ENCODE peak calls at places on chromosomes 1 and 21, in four cellular contexts. One of them, this sample, is unnamed. For H3K4me1, the result is how much of the 10 kb centered on the place peaks cover.

GRCh38 chr1:116309090-116309870 is 63.8 kb upstream of the ATP1A1 start:
- DNase-seq in heart left ventricle: no peak
- DNase-seq in ovary: no peak
- DNase-seq in A549: no peak
- DNase-seq in this sample: no peak

GRCh38 chr1:43531453-43531905 is 796 bp downstream of the PTPRF start:
- DNase-seq in ovary: peak
- DNase-seq in heart left ventricle: no peak
- DNase-seq in A549: peak
- DNase-seq in this sample: no peak

GRCh38 chr21:21715286-21715969 is 717.2 kb downstream of the NCAM2 start:
- DNase-seq in heart left ventricle: no peak
- DNase-seq in ovary: no peak
- DNase-seq in A549: no peak
- DNase-seq in this sample: no peak

GRCh38 chr1:196651637-196652215 is at the start of gene CFH:
- DNase-seq in ovary: no peak
- DNase-seq in heart left ventricle: no peak
- DNase-seq in A549: peak
- DNase-seq in this sample: no peak

GRCh38 chr1:65830306-65830705 is 37.6 kb downstream of the PDE4B start:
- DNase-seq in heart left ventricle: no peak
- DNase-seq in ovary: no peak
- DNase-seq in A549: no peak
- DNase-seq in this sample: no peak

GRCh38 chr21:40616377-40616704 is 230.6 kb downstream of the DSCAM start:
- DNase-seq in heart left ventricle: no peak
- DNase-seq in A549: no peak
- DNase-seq in ovary: no peak
- DNase-seq in this sample: no peak

GRCh38 chr1:63867429-63868176 is 93.8 kb downstream of the ROR1 start:
- DNase-seq in A549: no peak
- DNase-seq in ovary: no peak
- DNase-seq in heart left ventricle: no peak
- DNase-seq in this sample: no peak

GRCh38 chr1:76759950-76760349 is 107.3 kb upstream of the ST6GALNAC5 start:
- DNase-seq in heart left ventricle: no peak
- DNase-seq in A549: no peak
- DNase-seq in ovary: no peak
- DNase-seq in this sample: no peak

GRCh38 chr1:243748706-243749283 is 101.2 kb downstream of the AKT3 start:
- DNase-seq in A549: peak
- DNase-seq in heart left ventricle: no peak
- DNase-seq in ovary: no peak
- DNase-seq in this sample: peak

GRCh38 chr21:14862794-14863720 is 201.7 kb downstream of the NRIP1 start:
- DNase-seq in heart left ventricle: no peak
- DNase-seq in ovary: no peak
- DNase-seq in A549: no peak
- DNase-seq in this sample: peak

GRCh38 chr1:182229907-182230522 is 161.6 kb downstream of the GLUL start:
- DNase-seq in A549: no peak
- DNase-seq in ovary: no peak
- DNase-seq in heart left ventricle: no peak
- DNase-seq in this sample: no peak

GRCh38 chr1:35870651-35871309 is 12.2 kb upstream of the AGO1 start:
- DNase-seq in A549: no peak
- DNase-seq in ovary: no peak
- DNase-seq in heart left ventricle: no peak
- DNase-seq in this sample: no peak

GRCh38 chr1:32068891-32069590 is 3.7 kb upstream of the TMEM39B start:
- DNase-seq in heart left ventricle: no peak
- DNase-seq in ovary: no peak
- DNase-seq in A549: no peak
- DNase-seq in this sample: no peak

GRCh38 chr1:32538887-32539583 is at the start of gene ZBTB8A:
- DNase-seq in heart left ventricle: no peak
- DNase-seq in A549: peak
- DNase-seq in ovary: peak
- DNase-seq in this sample: peak

GRCh38 chr21:45152265-45152746 is 77.9 kb downstream of the ADARB1 start:
- DNase-seq in A549: no peak
- DNase-seq in heart left ventricle: peak
- DNase-seq in ovary: no peak
- DNase-seq in this sample: peak

GRCh38 chr1:5342830-5343229 is 649.4 kb downstream of the NPHP4 start:
- DNase-seq in heart left ventricle: no peak
- DNase-seq in ovary: no peak
- DNase-seq in A549: no peak
- DNase-seq in this sample: no peak

GRCh38 chr1:94236021-94236491 is 1.3 kb downstream of the ARHGAP29 start:
- DNase-seq in ovary: no peak
- DNase-seq in heart left ventricle: no peak
- DNase-seq in A549: no peak
- DNase-seq in this sample: no peak

GRCh38 chr21:46179708-46180078 is 4.6 kb downstream of the SPATC1L start:
- DNase-seq in heart left ventricle: peak
- DNase-seq in ovary: no peak
- DNase-seq in A549: no peak
- DNase-seq in this sample: no peak

GRCh38 chr1:181038399-181038873 is 4.7 kb downstream of the MR1 start:
- DNase-seq in heart left ventricle: no peak
- DNase-seq in A549: peak
- DNase-seq in ovary: no peak
- DNase-seq in this sample: peak

GRCh38 chr1:234998174-234998741 is 130.4 kb downstream of the TOMM20 start:
- DNase-seq in A549: peak
- DNase-seq in heart left ventricle: peak
- DNase-seq in ovary: no peak
- DNase-seq in this sample: no peak

GRCh38 chr1:58815680-58816071 is 31.8 kb upstream of the JUN start:
- DNase-seq in heart left ventricle: no peak
- DNase-seq in ovary: no peak
- DNase-seq in A549: peak
- DNase-seq in this sample: peak
- H3K4me1 ChIP-seq in heart left ventricle: under half
- H3K4me1 ChIP-seq in ovary: under half
- H3K4me1 ChIP-seq in A549: under half
- H3K4me1 ChIP-seq in this sample: under half

DNA sequence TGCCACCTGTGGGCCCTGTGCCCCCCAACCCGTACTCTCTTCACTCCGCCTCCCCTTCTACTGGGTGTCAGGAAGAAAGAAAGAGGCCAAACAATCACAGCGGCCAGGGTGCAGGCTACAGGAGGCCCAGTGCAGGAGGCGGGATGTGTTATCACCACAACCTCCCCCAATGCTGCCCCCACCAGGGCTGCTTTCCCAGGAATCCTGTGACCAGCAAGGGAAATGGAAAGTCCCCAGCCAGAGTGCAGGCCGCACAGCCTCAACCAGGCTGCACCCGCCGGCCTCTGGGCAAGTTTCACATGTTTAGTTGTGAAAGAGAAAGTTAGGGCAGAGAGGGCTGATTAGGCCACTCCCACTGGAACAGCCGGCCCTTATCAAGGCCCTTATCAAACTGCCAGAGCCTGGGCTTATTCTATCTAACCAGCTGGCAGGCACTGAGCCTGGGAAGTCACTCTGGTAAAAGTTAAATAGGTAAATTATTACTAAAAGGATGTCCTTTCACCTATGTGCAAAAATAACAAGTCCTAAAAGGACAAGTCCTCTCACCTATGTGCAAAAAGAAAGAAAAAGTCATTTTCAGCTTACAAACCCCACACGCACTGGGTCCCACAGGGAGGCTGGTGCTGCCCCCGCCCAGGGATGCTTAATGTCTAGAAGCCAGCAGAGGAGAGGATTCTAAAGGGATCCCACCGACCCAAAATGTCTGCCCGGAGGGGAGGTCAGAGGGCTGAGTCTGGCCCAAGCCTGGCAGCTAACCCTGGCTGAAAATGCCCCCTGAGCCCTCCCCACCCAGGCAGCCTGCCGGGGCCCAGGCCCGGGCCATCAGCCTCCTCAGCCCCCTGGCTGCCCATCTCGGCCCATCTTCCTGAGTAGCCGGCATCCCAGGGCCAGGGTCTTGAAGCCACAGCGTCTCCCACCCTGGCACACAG is 33.7 kb downstream of the ACOT7 start:
- DNase-seq in A549: peak
- DNase-seq in heart left ventricle: peak
- DNase-seq in ovary: peak
- DNase-seq in this sample: peak
- H3K27ac ChIP-seq in A549: peak
- H3K27ac ChIP-seq in heart left ventricle: peak
- H3K27ac ChIP-seq in ovary: peak
- H3K27ac ChIP-seq in this sample: peak

DNA sequence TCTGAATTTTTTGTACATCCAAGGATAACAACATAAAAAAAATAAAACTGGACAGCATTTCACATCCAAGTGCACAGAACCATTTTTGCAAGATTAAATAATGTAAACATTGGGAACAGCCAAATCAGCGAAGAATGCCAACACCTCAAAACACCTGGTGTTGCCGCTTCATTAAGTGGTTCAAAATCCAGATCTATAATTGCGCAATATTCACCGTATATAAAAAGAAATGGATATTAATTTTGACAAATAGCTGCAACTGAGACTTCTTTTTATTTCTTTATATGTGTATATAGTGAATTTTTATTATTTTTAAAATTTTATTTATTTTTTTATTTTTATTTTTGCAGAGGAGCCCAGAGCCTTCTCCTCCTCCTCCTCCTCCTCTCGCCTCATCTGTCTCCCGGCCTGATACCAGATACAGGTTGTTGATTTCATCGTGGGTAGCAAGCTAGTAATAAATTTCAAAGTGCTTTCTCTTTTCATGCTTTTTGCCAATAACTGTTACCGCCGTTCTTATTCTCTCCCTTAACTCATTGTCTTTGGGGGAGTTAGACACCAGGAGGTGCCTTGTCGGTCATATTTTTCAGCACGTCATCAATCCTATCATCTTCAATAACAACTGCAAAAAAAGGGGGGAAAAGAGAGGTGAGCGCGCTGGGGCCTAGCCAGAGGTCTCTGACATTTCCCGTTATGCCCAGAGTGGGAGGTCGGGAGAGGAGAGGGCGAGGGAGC is 2.7 kb downstream of the CAMK2N1 start:
- DNase-seq in A549: no peak
- DNase-seq in ovary: no peak
- DNase-seq in heart left ventricle: no peak
- DNase-seq in this sample: no peak
- H3K4me1 ChIP-seq in A549: half or more
- H3K4me1 ChIP-seq in ovary: under half
- H3K4me1 ChIP-seq in heart left ventricle: under half
- H3K4me1 ChIP-seq in this sample: under half

GRCh38 chr1:1293618-1294249 is 13.5 kb downstream of the SCNN1D start:
- DNase-seq in A549: no peak
- DNase-seq in ovary: no peak
- DNase-seq in heart left ventricle: peak
- DNase-seq in this sample: peak
- H3K27ac ChIP-seq in A549: no peak
- H3K27ac ChIP-seq in ovary: no peak
- H3K27ac ChIP-seq in heart left ventricle: no peak
- H3K27ac ChIP-seq in this sample: no peak

DNA sequence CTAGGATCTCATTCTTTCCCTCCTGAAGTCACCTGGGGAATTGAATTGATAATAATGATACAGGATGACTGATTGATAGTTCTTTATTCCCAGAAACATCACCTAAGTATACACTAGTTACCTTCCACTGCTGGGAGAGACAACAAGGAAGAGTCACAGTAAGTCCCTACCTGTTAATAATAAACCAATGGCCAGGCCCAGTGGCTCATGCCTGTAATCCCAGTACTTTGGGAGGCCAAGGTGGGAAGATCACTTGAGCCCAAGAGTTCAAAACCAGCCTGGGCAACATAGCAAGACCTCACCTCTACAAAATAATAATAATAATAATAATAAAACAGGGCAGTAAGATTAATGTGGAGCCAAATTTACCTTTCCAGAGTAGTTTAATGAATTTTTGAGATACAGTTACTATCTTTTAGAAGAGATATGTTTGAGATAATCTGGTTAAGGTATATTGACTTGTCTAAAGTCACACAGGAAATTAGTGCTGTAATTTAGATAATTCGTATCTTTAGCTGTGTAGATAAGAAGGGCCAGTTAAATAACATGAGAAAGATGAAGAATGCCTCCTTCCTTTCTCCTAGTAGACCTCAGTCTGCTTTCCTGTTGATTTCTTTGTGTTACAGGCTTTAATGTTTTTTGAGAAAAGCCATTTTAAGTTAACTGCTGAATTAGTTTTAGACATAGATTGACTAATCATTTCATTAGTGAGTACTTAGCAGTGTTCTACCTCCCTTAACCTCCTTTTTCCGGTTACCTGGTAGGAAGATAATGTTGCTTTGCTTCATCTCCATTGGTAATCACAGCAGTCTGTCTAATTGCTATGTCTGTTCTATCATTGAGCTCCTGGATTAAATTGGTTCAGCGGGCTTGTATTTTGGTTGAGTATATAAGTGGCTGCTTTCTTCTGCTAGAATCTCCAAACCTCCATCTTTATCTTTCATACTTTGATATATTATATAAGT is 22.0 kb downstream of the SMAP2 start:
- DNase-seq in A549: no peak
- DNase-seq in heart left ventricle: no peak
- DNase-seq in ovary: no peak
- DNase-seq in this sample: no peak
- H3K4me1 ChIP-seq in A549: under half
- H3K4me1 ChIP-seq in heart left ventricle: under half
- H3K4me1 ChIP-seq in ovary: under half
- H3K4me1 ChIP-seq in this sample: under half

This sample was measured in testis.